ENCODE peak calls at places on chromosomes 16 and 17, in nine cellular contexts. H is AG10803, R is transverse colon, A is mucosa of descending colon, E is mesothelial cell of epicardium, K is kidney epithelial cell, B is H1, F is A549, V is lower leg skin. L is an unnamed sample.

GRCh38 chr16:10658943-10659342 is 35.8 kb downstream of the TEKT5 start:
- DNase-seq in H (no peak), R (no peak), A (no peak), E (no peak), K (no peak), B (no peak), F (no peak), V (no peak), L (no peak)

GRCh38 chr16:54199486-54200160 is 87.0 kb downstream of the IRX3 start:
- DNase-seq in H (no peak), R (no peak), A (no peak), E (no peak), K (no peak), B (no peak), F (no peak), V (peak; percentile 75), L (no peak)

GRCh38 chr17:46811978-46812583 is 6.4 kb downstream of the WNT3 start:
- DNase-seq in H (peak; percentile 88), R (no peak), A (no peak), E (no peak), K (peak; percentile 37), B (no peak), F (no peak), V (no peak), L (no peak)

GRCh38 chr17:74078363-74078762 is 125.1 kb upstream of the RPL38 start:
- DNase-seq in H (no peak), R (no peak), A (no peak), E (no peak), K (no peak), B (no peak), F (no peak), V (no peak), L (no peak)

GRCh38 chr17:82249896-82250581 is 21.2 kb downstream of the SLC16A3 start:
- DNase-seq in H (no peak), R (no peak), A (peak; percentile 37), E (no peak), K (no peak), B (no peak), F (no peak), V (no peak), L (no peak)

GRCh38 chr16:21283521-21284289 is 5.6 kb upstream of the CRYM start:
- DNase-seq in H (no peak), R (peak; percentile 56), A (peak; percentile 62), E (peak; percentile 54), K (no peak), B (peak; percentile 87), F (peak; percentile 65), V (peak; percentile 87), L (no peak)

GRCh38 chr16:50153648-50154368 is 702 bp downstream of the TENT4B start:
- DNase-seq in H (peak; percentile 25), R (no peak), A (peak; percentile 78), E (no peak), K (no peak), B (peak; percentile 57), F (no peak), V (no peak), L (no peak)

GRCh38 chr16:68257251-68257905 is 6.9 kb upstream of the SLC7A6 start:
- DNase-seq in H (peak; percentile 17), R (peak; percentile 63), A (no peak), E (no peak), K (no peak), B (no peak), F (no peak), V (no peak), L (no peak)

GRCh38 chr17:76716146-76716833 is 5.5 kb upstream of the MXRA7 start:
- DNase-seq in H (peak; percentile 100), R (no peak), A (no peak), E (no peak), K (peak; percentile 85), B (no peak), F (no peak), V (no peak), L (peak; percentile 44)

GRCh38 chr17:49514374-49514738 is 19.3 kb downstream of the NGFR start:
- DNase-seq in H (no peak), R (no peak), A (no peak), E (no peak), K (no peak), B (peak; percentile 72), F (no peak), V (peak; percentile 76), L (no peak)

GRCh38 chr16:19559242-19559910 is 3.9 kb downstream of the VPS35L start:
- DNase-seq in H (peak; percentile 69), R (no peak), A (no peak), E (no peak), K (no peak), B (peak; percentile 46), F (peak; percentile 67), V (peak; percentile 82), L (no peak)

DNA sequence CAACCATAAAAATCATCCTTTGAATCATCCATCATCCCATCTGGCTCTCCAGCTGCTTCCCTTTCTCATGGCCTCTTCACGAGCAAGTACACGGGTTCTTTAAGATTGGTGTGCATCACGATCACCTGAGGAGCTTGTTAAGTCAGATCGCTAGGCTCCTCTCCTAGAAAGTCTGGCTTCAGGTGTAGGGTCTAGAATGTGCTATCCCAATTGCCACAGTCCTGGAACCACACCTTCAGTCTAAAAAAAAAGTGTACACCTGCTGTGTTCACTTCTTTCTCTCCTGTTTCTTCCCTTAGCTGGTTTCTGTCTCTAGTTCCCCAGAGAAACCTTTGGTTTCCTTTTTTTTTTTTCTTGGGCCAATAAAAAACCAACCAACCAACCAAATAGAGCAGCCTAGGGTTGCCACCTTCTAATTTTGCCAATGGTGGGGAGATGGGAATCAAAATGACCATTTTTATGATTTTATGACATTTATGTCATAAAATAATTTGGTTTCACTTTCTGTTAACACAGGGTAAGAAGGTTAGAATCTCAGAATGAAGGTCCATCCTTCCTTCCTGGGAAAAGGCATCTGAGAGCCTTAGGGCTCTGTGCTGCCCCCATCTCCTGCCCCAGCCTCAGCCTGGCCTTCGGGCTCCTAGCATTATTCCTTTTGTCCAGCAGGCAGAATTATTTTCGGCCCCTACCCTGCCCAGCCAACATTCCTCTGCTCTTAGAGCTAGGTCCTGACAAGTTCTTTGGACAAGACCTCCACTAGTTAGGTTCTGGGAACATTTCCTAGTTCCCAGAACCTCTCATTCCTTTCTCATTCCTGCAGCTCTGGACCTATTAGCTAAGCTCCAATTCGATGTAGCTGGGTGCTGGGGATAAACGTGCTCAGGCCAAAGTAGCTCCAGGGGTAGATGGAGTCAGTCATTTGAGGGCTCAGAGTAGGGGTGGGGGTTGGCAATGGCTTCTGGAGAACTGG is 1.9 kb upstream of the GGT6 start:
- DNase-seq in H (peak; percentile 32), R (no peak), A (peak; percentile 33), E (no peak), K (no peak), B (no peak), F (no peak), V (no peak), L (no peak)
- TF ChIP-seq CTCF in H (no peak), R (no peak), A (no peak), E (no peak), K (no peak), B (no peak), F (no peak), V (no peak), L (no peak)

DNA sequence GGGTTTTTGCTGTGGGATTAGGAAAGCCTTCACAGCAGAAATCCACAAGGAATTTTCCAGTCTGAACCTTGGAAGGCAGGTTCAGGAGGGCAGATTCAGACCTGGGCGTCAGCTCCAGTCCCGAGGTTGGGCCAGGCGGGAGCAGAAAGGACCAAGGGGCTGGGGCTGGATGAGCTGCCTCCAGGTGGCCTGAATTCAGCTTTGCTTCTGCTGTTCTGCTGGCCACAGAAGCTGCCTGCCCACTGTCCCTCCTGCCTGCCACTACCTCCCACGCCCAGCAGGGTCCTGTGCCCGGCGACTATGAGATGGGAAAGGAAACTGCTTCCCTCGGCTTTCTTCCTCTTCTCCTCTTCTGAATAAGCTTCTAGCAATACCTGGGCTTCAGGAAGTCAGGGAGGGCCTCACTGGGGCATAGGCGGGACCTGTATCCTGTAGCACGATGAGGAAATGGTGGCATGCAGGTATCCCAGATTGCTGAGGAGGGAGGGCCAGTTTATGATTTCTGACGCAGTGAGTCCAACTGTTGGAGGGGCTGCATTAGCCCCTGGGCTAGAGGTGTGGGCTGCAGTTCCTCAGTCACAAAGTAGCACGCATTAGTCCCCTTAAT is 18.4 kb downstream of the TBX4 start:
- DNase-seq in H (no peak), R (no peak), A (no peak), E (peak; percentile 13), K (no peak), B (no peak), F (no peak), V (no peak), L (no peak)
- TF ChIP-seq CTCF in H (no peak), R (no peak), A (no peak), E (no peak), K (no peak), B (peak; percentile 8), F (no peak), V (no peak), L (no peak)

DNA sequence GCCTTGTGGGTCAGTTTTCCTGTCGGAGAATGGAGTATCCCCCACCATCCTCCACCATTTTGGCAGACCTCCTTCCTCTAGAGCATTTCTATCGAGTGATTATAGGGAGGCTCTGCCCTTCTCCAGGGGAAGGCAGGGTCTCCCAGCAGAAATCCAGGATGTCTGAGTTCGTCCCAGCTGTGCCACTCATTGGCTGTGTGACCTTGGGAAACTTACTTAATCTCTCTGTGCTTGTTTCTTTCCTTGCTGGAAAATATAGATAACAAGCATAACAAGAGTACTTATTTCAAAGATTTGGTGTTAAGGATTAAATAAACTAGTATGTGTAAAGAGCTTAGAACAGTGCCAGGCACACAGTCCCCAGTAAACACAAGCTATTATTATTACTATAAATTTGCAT is 14.8 kb downstream of the ATP2A3 start:
- DNase-seq in H (no peak), R (no peak), A (no peak), E (no peak), K (no peak), B (no peak), F (no peak), V (no peak), L (no peak)
- TF ChIP-seq CTCF in H (no peak), R (no peak), A (no peak), E (no peak), K (no peak), B (no peak), F (no peak), V (no peak), L (no peak)

GRCh38 chr17:63828936-63829335 is 1.5 kb upstream of the FTSJ3 start:
- DNase-seq in H (no peak), R (no peak), A (no peak), E (no peak), K (no peak), B (no peak), F (no peak), V (no peak), L (no peak)

GRCh38 chr17:63824362-63824761 is 2.9 kb upstream of the PSMC5 start:
- DNase-seq in H (no peak), R (no peak), A (no peak), E (no peak), K (no peak), B (no peak), F (no peak), V (no peak), L (no peak)

GRCh38 chr17:63826468-63827001 is 696 bp upstream of the PSMC5 start:
- DNase-seq in H (peak; percentile 11), R (peak; percentile 42), A (no peak), E (no peak), K (no peak), B (peak; percentile 66), F (no peak), V (no peak), L (no peak)

GRCh38 chr17:63827801-63828221 is 348 bp upstream of the FTSJ3 start:
- DNase-seq in H (no peak), R (no peak), A (no peak), E (no peak), K (no peak), B (no peak), F (no peak), V (no peak), L (no peak)

GRCh38 chr17:63827002-63827800 is at the start of the genes FTSJ3 and PSMC5:
- DNase-seq in H (peak; percentile 93), R (peak; percentile 95), A (peak; percentile 98), E (peak; percentile 85), K (peak; percentile 86), B (peak; percentile 92), F (peak; percentile 97), V (peak; percentile 99), L (peak; percentile 84)
- TF ChIP-seq CTCF in H (peak; percentile 53), R (peak; percentile 37), A (peak; percentile 50), E (no peak), K (peak; percentile 46), B (peak; percentile 67), F (peak; percentile 49), V (peak; percentile 67), L (no peak)

L was measured in omental fat pad.